ENCODE peak calls at places on chromosomes 16 and 17, in nine cellular contexts. F, L, B, E, W, T, I, D and Z are unnamed samples.

GRCh38 chr17:55157165-55157564 is 107.6 kb upstream of the HLF start:
- DNase-seq in F (no peak), L (no peak), B (no peak), E (no peak), W (peak), T (no peak), I (no peak), D (no peak), Z (no peak)

GRCh38 chr17:81376946-81377733 is 18.1 kb upstream of the BAHCC1 start:
- DNase-seq in F (no peak), L (no peak), B (no peak), E (no peak), W (no peak), T (no peak), I (no peak), D (no peak), Z (no peak)

GRCh38 chr17:78132767-78133178 is 2.2 kb downstream of the TMC8 start:
- DNase-seq in F (no peak), L (no peak), B (no peak), E (no peak), W (no peak), T (no peak), I (no peak), D (no peak), Z (no peak)

GRCh38 chr16:18948372-18949020 is 22.3 kb upstream of the SMG1 start:
- DNase-seq in F (no peak), L (no peak), B (no peak), E (no peak), W (no peak), T (no peak), I (no peak), D (no peak), Z (no peak)

GRCh38 chr16:2472885-2473284 is 1.8 kb downstream of the NTN3 start:
- DNase-seq in F (no peak), L (no peak), B (no peak), E (no peak), W (no peak), T (no peak), I (no peak), D (no peak), Z (no peak)

GRCh38 chr17:34589120-34589965 is 10.0 kb downstream of the TMEM132E start:
- DNase-seq in F (no peak), L (no peak), B (no peak), E (no peak), W (no peak), T (no peak), I (no peak), D (no peak), Z (no peak)

GRCh38 chr16:50372611-50373344 is 4.0 kb upstream of the BRD7 start:
- DNase-seq in F (no peak), L (peak), B (no peak), E (no peak), W (peak), T (peak), I (no peak), D (no peak), Z (no peak)

GRCh38 chr17:5380491-5381135 is 38.8 kb downstream of the NUP88 start:
- DNase-seq in F (no peak), L (no peak), B (no peak), E (no peak), W (no peak), T (no peak), I (no peak), D (no peak), Z (no peak)

GRCh38 chr16:35733971-35734702 is 2274.7 kb downstream of the TP53TG3F start:
- DNase-seq in F (no peak), L (no peak), B (no peak), E (no peak), W (no peak), T (no peak), I (no peak), D (no peak), Z (no peak)

GRCh38 chr17:44350733-44351226 is 5.7 kb downstream of the GRN start:
- DNase-seq in F (peak), L (peak), B (peak), E (peak), W (peak), T (peak), I (no peak), D (peak), Z (peak)

GRCh38 chr17:4733073-4733531 is 1.9 kb downstream of the MED11 start:
- DNase-seq in F (peak), L (peak), B (no peak), E (no peak), W (peak), T (no peak), I (no peak), D (no peak), Z (no peak)

GRCh38 chr17:1769826-1770477 is 8.1 kb downstream of the SERPINF1 start:
- DNase-seq in F (peak), L (no peak), B (no peak), E (no peak), W (peak), T (no peak), I (no peak), D (no peak), Z (no peak)

GRCh38 chr16:31050280-31051030 is 17.1 kb downstream of the STX4 start:
- DNase-seq in F (peak), L (no peak), B (no peak), E (no peak), W (no peak), T (no peak), I (no peak), D (no peak), Z (no peak)

GRCh38 chr17:76867578-76868175 is 527 bp upstream of the MGAT5B start:
- DNase-seq in F (peak), L (no peak), B (no peak), E (no peak), W (peak), T (no peak), I (no peak), D (peak), Z (no peak)

GRCh38 chr16:85162478-85163277 is 50.4 kb upstream of the CIBAR2 start:
- DNase-seq in F (no peak), L (peak), B (no peak), E (no peak), W (no peak), T (no peak), I (no peak), D (peak), Z (peak)

GRCh38 chr16:13012591-13012990 is 111.2 kb downstream of the SHISA9 start:
- DNase-seq in F (peak), L (no peak), B (no peak), E (no peak), W (no peak), T (no peak), I (no peak), D (no peak), Z (no peak)

GRCh38 chr16:53509906-53510703 is 7.1 kb upstream of the AKTIP start:
- DNase-seq in F (peak), L (peak), B (peak), E (no peak), W (peak), T (peak), I (peak), D (peak), Z (peak)

GRCh38 chr16:71230122-71230845 is at the start of gene HYDIN:
- DNase-seq in F (peak), L (no peak), B (no peak), E (peak), W (peak), T (no peak), I (peak), D (peak), Z (peak)

GRCh38 chr16:87178977-87179376 is 138.2 kb downstream of the C16orf95 start:
- DNase-seq in F (peak), L (peak), B (no peak), E (no peak), W (no peak), T (no peak), I (no peak), D (peak), Z (peak)